ENCODE peak calls at places on chromosome 14, in nine cellular contexts. H is K562, G is left ventricle myocardium inferior, Z is neural progenitor cell, B is HCT116, C is adrenal gland, W is ovary, I is pancreas, E is lower lobe of right lung. A is an unnamed sample.

GRCh38 chr14:90398315-90398811 is 1.5 kb downstream of the CALM1 start:
- DNase-seq in H (no peak), G (no peak), Z (peak; percentile 61), B (no peak), C (peak; percentile 33), W (no peak), I (peak; percentile 68), E (peak; percentile 66), A (peak; percentile 57)

GRCh38 chr14:102759416-102759815 is 17.8 kb upstream of the TRAF3 start:
- DNase-seq in H (peak; percentile 17), G (no peak), Z (no peak), B (no peak), C (no peak), W (no peak), I (no peak), E (no peak), A (peak; percentile 63)

GRCh38 chr14:71780822-71781221 is 151.4 kb upstream of the RGS6 start:
- DNase-seq in H (no peak), G (no peak), Z (no peak), B (no peak), C (no peak), W (no peak), I (no peak), E (no peak), A (no peak)

GRCh38 chr14:30194769-30195168 is 267.1 kb upstream of the PRKD1 start:
- DNase-seq in H (no peak), G (no peak), Z (no peak), B (no peak), C (no peak), W (no peak), I (no peak), E (no peak), A (no peak)

GRCh38 chr14:33932526-33933292 is 18.2 kb downstream of the EGLN3 start:
- DNase-seq in H (no peak), G (no peak), Z (peak; percentile 87), B (no peak), C (no peak), W (no peak), I (no peak), E (no peak), A (no peak)

GRCh38 chr14:29743566-29743965 is 184.1 kb downstream of the PRKD1 start:
- DNase-seq in H (no peak), G (no peak), Z (no peak), B (no peak), C (no peak), W (no peak), I (no peak), E (no peak), A (no peak)

GRCh38 chr14:70776197-70776596 is 33.1 kb downstream of the MAP3K9 start:
- DNase-seq in H (no peak), G (no peak), Z (no peak), B (no peak), C (no peak), W (no peak), I (no peak), E (no peak), A (no peak)

GRCh38 chr14:73739174-73739898 is 25.2 kb upstream of the PNMA1 start:
- DNase-seq in H (peak; percentile 23), G (no peak), Z (no peak), B (no peak), C (no peak), W (peak; percentile 42), I (no peak), E (no peak), A (no peak)

GRCh38 chr14:22532345-22533056 is 56.5 kb downstream of the DAD1 start:
- DNase-seq in H (no peak), G (no peak), Z (no peak), B (no peak), C (no peak), W (no peak), I (no peak), E (no peak), A (no peak)

GRCh38 chr14:32382704-32383103 is 53.6 kb downstream of the AKAP6 start:
- DNase-seq in H (no peak), G (no peak), Z (peak; percentile 64), B (no peak), C (no peak), W (no peak), I (no peak), E (no peak), A (no peak)

GRCh38 chr14:90554341-90554740 is 157.5 kb downstream of the CALM1 start:
- DNase-seq in H (no peak), G (peak; percentile 46), Z (no peak), B (no peak), C (no peak), W (no peak), I (peak; percentile 49), E (peak; percentile 70), A (no peak)

GRCh38 chr14:94062344-94062904 is 18.6 kb downstream of the DDX24 start:
- DNase-seq in H (no peak), G (no peak), Z (no peak), B (no peak), C (no peak), W (no peak), I (no peak), E (no peak), A (no peak)

GRCh38 chr14:66628646-66629045 is 120.7 kb downstream of the GPHN start:
- DNase-seq in H (no peak), G (no peak), Z (no peak), B (no peak), C (no peak), W (no peak), I (no peak), E (no peak), A (no peak)

GRCh38 chr14:50047274-50047676 is 69.1 kb downstream of the VCPKMT start:
- DNase-seq in H (no peak), G (no peak), Z (no peak), B (no peak), C (peak; percentile 43), W (no peak), I (no peak), E (no peak), A (no peak)

GRCh38 chr14:72514660-72515025 is 379.3 kb downstream of the DPF3 start:
- DNase-seq in H (no peak), G (no peak), Z (no peak), B (no peak), C (no peak), W (no peak), I (no peak), E (no peak), A (no peak)

GRCh38 chr14:41062826-41063225 is 543.9 kb upstream of the LRFN5 start:
- DNase-seq in H (no peak), G (no peak), Z (no peak), B (peak; percentile 0), C (no peak), W (no peak), I (no peak), E (no peak), A (no peak)

GRCh38 chr14:32254952-32255679 is 52.0 kb upstream of the RNU6-8 start:
- DNase-seq in H (peak; percentile 21), G (peak; percentile 56), Z (peak; percentile 87), B (peak; percentile 51), C (peak; percentile 75), W (peak; percentile 74), I (peak; percentile 63), E (no peak), A (peak; percentile 47)

GRCh38 chr14:41636492-41637392 is 30.1 kb downstream of the LRFN5 start:
- DNase-seq in H (no peak), G (no peak), Z (no peak), B (no peak), C (peak; percentile 12), W (no peak), I (no peak), E (no peak), A (no peak)

GRCh38 chr14:54564799-54565235 is 2.1 kb upstream of the SAMD4A start:
- DNase-seq in H (no peak), G (no peak), Z (peak; percentile 34), B (no peak), C (peak; percentile 28), W (no peak), I (no peak), E (no peak), A (no peak)

GRCh38 chr14:33475623-33476022 is 475.3 kb downstream of the EGLN3 start:
- DNase-seq in H (no peak), G (no peak), Z (peak; percentile 95), B (no peak), C (peak; percentile 24), W (no peak), I (no peak), E (no peak), A (no peak)

DNA sequence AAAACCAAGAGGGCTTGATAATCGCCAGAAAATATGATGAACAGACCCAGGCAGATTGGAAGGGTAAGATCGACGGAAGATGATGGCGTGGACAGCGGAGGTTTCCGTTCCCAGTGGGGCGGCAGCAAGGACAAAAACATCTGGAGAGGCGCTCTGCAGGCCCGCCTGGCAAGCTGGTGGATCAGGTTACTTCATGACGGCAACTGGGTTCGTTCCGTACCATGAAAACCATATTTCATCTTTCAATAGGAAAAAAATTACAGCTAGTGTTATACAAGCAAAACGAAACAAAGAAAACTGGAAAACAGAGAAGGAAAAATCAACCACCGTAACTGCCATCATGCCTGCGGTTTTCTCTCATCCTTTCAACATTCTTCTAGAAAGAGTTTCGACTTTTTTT is 210.6 kb downstream of the FOXN3 start:
- DNase-seq in H (no peak), G (no peak), Z (no peak), B (no peak), C (no peak), W (no peak), I (no peak), E (no peak), A (no peak)
- H3K4me3 ChIP-seq in H (no peak overlapping the region), G (no peak overlapping the region), Z (no peak overlapping the region), B (no peak overlapping the region), C (no peak overlapping the region), W (no peak overlapping the region), I (no peak overlapping the region), E (no peak overlapping the region), A (no peak overlapping the region)

GRCh38 chr14:53227154-53227718 is 74.1 kb upstream of the DDHD1 start:
- DNase-seq in H (no peak), G (no peak), Z (no peak), B (no peak), C (no peak), W (no peak), I (no peak), E (no peak), A (no peak)
- H3K4me1 ChIP-seq in H (no peaks in the 10 kb centered on the region), G (no peaks in the 10 kb centered on the region), Z (no peaks in the 10 kb centered on the region), B (no peaks in the 10 kb centered on the region), C (no peaks in the 10 kb centered on the region), W (no peaks in the 10 kb centered on the region), I (no peaks in the 10 kb centered on the region), E (no peaks in the 10 kb centered on the region), A (no peaks in the 10 kb centered on the region)

GRCh38 chr14:81927069-81927468 is 393.4 kb upstream of the SEL1L start:
- DNase-seq in H (no peak), G (no peak), Z (peak; percentile 26), B (no peak), C (no peak), W (no peak), I (no peak), E (no peak), A (no peak)
- TF ChIP-seq CTCF in H (no peak), G (peak; percentile 34), Z (peak; percentile 52), B (no peak), C (no peak), W (no peak), I (no peak), E (no peak), A (no peak)

DNA sequence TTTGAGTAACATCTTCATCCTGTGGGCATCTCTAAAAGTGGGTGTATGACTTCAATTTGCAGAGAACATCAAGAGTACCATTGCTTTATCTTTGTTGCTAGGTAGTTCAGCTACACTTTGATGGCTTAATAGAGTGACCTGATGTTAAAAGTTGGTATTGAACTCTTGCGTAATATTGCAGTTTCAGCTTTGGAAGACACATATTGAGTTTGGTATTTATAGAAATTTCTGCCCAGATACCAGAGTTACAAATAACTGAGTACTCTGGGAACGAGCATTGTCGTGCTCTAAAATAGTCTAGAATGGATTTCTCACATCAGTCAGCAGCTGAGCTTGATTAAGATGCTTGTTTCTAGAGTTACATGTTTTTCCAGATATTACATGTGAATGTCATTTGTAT is 24.8 kb upstream of the AKAP5 start:
- DNase-seq in H (no peak), G (no peak), Z (no peak), B (no peak), C (no peak), W (no peak), I (no peak), E (no peak), A (no peak)
- H3K4me3 ChIP-seq in H (no peak overlapping the region), G (no peak overlapping the region), Z (no peak overlapping the region), B (no peak overlapping the region), C (no peak overlapping the region), W (no peak overlapping the region), I (no peak overlapping the region), E (no peak overlapping the region), A (no peak overlapping the region)

A was measured in left lung.